ENCODE peak calls at places on chromosomes 4 and X, in ten cellular contexts. One of them, this sample, is unnamed.
A peak's percentile ranks its signal among the peaks of the same experiment; 100 is the strongest.

GRCh38 chrX:129875669-129876068 is 30.3 kb upstream of the UTP14A start:
- DNase-seq in BE2C: no peak
- DNase-seq in GM20000: no peak
- DNase-seq in AG04450: peak; percentile 16
- DNase-seq in adrenal gland: no peak
- DNase-seq in AG10803: peak; percentile 88
- DNase-seq in stomach: no peak
- DNase-seq in cardiac muscle cell: no peak
- DNase-seq in hepatocyte: no peak
- DNase-seq in NB4: peak; percentile 43
- DNase-seq in this sample: no peak

GRCh38 chr4:124591646-124592045 is 120.9 kb downstream of the ANKRD50 start:
- DNase-seq in adrenal gland: no peak
- DNase-seq in AG10803: no peak
- DNase-seq in AG04450: no peak
- DNase-seq in cardiac muscle cell: no peak
- DNase-seq in hepatocyte: peak; percentile 4
- DNase-seq in stomach: no peak
- DNase-seq in GM20000: no peak
- DNase-seq in NB4: no peak
- DNase-seq in BE2C: no peak
- DNase-seq in this sample: no peak

GRCh38 chrX:97401586-97402101 is 517.9 kb downstream of the RPA4 start:
- DNase-seq in GM20000: no peak
- DNase-seq in BE2C: no peak
- DNase-seq in hepatocyte: no peak
- DNase-seq in AG04450: no peak
- DNase-seq in stomach: no peak
- DNase-seq in adrenal gland: no peak
- DNase-seq in cardiac muscle cell: no peak
- DNase-seq in AG10803: no peak
- DNase-seq in NB4: peak; percentile 10
- DNase-seq in this sample: no peak

GRCh38 chrX:111098874-111099273 is 2.9 kb downstream of the PAK3 start:
- DNase-seq in NB4: peak; percentile 56
- DNase-seq in stomach: peak; percentile 62
- DNase-seq in GM20000: peak; percentile 68
- DNase-seq in hepatocyte: peak; percentile 77
- DNase-seq in cardiac muscle cell: peak; percentile 75
- DNase-seq in BE2C: peak; percentile 63
- DNase-seq in adrenal gland: peak; percentile 35
- DNase-seq in AG10803: no peak
- DNase-seq in AG04450: no peak
- DNase-seq in this sample: peak; percentile 85

GRCh38 chr4:159487284-159487747 is 384.4 kb downstream of the RAPGEF2 start:
- DNase-seq in GM20000: peak; percentile 52
- DNase-seq in AG04450: peak; percentile 44
- DNase-seq in stomach: peak; percentile 37
- DNase-seq in adrenal gland: peak; percentile 57
- DNase-seq in AG10803: peak; percentile 75
- DNase-seq in NB4: peak; percentile 71
- DNase-seq in BE2C: peak; percentile 73
- DNase-seq in cardiac muscle cell: peak; percentile 84
- DNase-seq in hepatocyte: peak; percentile 85
- DNase-seq in this sample: peak; percentile 62

GRCh38 chrX:124211312-124211942 is 121.0 kb upstream of the TEX13D start:
- DNase-seq in NB4: peak; percentile 67
- DNase-seq in GM20000: peak; percentile 32
- DNase-seq in BE2C: no peak
- DNase-seq in hepatocyte: peak; percentile 37
- DNase-seq in cardiac muscle cell: peak; percentile 44
- DNase-seq in AG04450: no peak
- DNase-seq in AG10803: peak; percentile 23
- DNase-seq in adrenal gland: no peak
- DNase-seq in stomach: no peak
- DNase-seq in this sample: no peak

GRCh38 chrX:16839852-16840460 is 30.2 kb downstream of the RBBP7 start:
- DNase-seq in AG04450: no peak
- DNase-seq in cardiac muscle cell: peak; percentile 17
- DNase-seq in stomach: no peak
- DNase-seq in GM20000: no peak
- DNase-seq in adrenal gland: peak; percentile 72
- DNase-seq in hepatocyte: peak; percentile 78
- DNase-seq in NB4: peak; percentile 32
- DNase-seq in BE2C: no peak
- DNase-seq in AG10803: peak; percentile 71
- DNase-seq in this sample: no peak

GRCh38 chrX:39577976-39578962 is 519.5 kb downstream of the BCOR start:
- DNase-seq in AG10803: peak; percentile 15
- DNase-seq in GM20000: peak; percentile 36
- DNase-seq in cardiac muscle cell: no peak
- DNase-seq in BE2C: no peak
- DNase-seq in hepatocyte: no peak
- DNase-seq in stomach: peak; percentile 26
- DNase-seq in NB4: peak; percentile 2
- DNase-seq in adrenal gland: no peak
- DNase-seq in AG04450: no peak
- DNase-seq in this sample: no peak

GRCh38 chrX:1610166-1610565 is 4.7 kb upstream of the ASMT start:
- DNase-seq in NB4: peak; percentile 25
- DNase-seq in hepatocyte: no peak
- DNase-seq in AG04450: no peak
- DNase-seq in BE2C: no peak
- DNase-seq in stomach: no peak
- DNase-seq in cardiac muscle cell: no peak
- DNase-seq in GM20000: no peak
- DNase-seq in AG10803: no peak
- DNase-seq in adrenal gland: no peak
- DNase-seq in this sample: no peak

GRCh38 chrX:9370888-9371287 is 94.0 kb upstream of the TBL1X start:
- DNase-seq in adrenal gland: no peak
- DNase-seq in stomach: no peak
- DNase-seq in NB4: no peak
- DNase-seq in AG10803: peak; percentile 56
- DNase-seq in hepatocyte: no peak
- DNase-seq in BE2C: no peak
- DNase-seq in GM20000: no peak
- DNase-seq in cardiac muscle cell: no peak
- DNase-seq in AG04450: no peak
- DNase-seq in this sample: no peak

GRCh38 chrX:10055430-10055829 is 88.3 kb downstream of the CLDN34 start:
- DNase-seq in BE2C: no peak
- DNase-seq in NB4: no peak
- DNase-seq in AG04450: no peak
- DNase-seq in hepatocyte: no peak
- DNase-seq in stomach: no peak
- DNase-seq in AG10803: no peak
- DNase-seq in cardiac muscle cell: no peak
- DNase-seq in GM20000: no peak
- DNase-seq in adrenal gland: no peak
- DNase-seq in this sample: no peak

GRCh38 chrX:114626323-114626722 is 42.4 kb downstream of the HTR2C start:
- DNase-seq in hepatocyte: peak; percentile 55
- DNase-seq in GM20000: peak; percentile 1
- DNase-seq in BE2C: peak; percentile 3
- DNase-seq in AG10803: peak; percentile 25
- DNase-seq in stomach: no peak
- DNase-seq in cardiac muscle cell: peak; percentile 52
- DNase-seq in AG04450: no peak
- DNase-seq in NB4: peak; percentile 8
- DNase-seq in adrenal gland: no peak
- DNase-seq in this sample: peak; percentile 4

GRCh38 chrX:83759872-83760271 is 101.1 kb upstream of the CYLC1 start:
- DNase-seq in cardiac muscle cell: peak; percentile 44
- DNase-seq in hepatocyte: peak; percentile 8
- DNase-seq in adrenal gland: no peak
- DNase-seq in BE2C: no peak
- DNase-seq in GM20000: peak; percentile 1
- DNase-seq in AG04450: no peak
- DNase-seq in stomach: no peak
- DNase-seq in NB4: peak; percentile 30
- DNase-seq in AG10803: peak; percentile 1
- DNase-seq in this sample: no peak

GRCh38 chrX:80648023-80648422 is 161.7 kb downstream of the BRWD3 start:
- DNase-seq in AG04450: no peak
- DNase-seq in BE2C: no peak
- DNase-seq in cardiac muscle cell: peak; percentile 21
- DNase-seq in stomach: no peak
- DNase-seq in GM20000: no peak
- DNase-seq in NB4: peak; percentile 6
- DNase-seq in adrenal gland: no peak
- DNase-seq in hepatocyte: peak; percentile 13
- DNase-seq in AG10803: peak; percentile 3
- DNase-seq in this sample: no peak
- TF ChIP-seq CTCF in AG04450: peak; percentile 45
- TF ChIP-seq CTCF in BE2C: peak; percentile 48
- TF ChIP-seq CTCF in cardiac muscle cell: peak; percentile 44
- TF ChIP-seq CTCF in stomach: no peak
- TF ChIP-seq CTCF in GM20000: peak; percentile 26
- TF ChIP-seq CTCF in NB4: peak; percentile 42
- TF ChIP-seq CTCF in adrenal gland: peak; percentile 30
- TF ChIP-seq CTCF in hepatocyte: peak; percentile 51
- TF ChIP-seq CTCF in AG10803: peak; percentile 47
- TF ChIP-seq CTCF in this sample: no peak

GRCh38 chrX:21723097-21723496 is 34.8 kb downstream of the SMPX start:
- DNase-seq in AG04450: no peak
- DNase-seq in hepatocyte: peak; percentile 14
- DNase-seq in stomach: no peak
- DNase-seq in BE2C: no peak
- DNase-seq in adrenal gland: no peak
- DNase-seq in NB4: peak; percentile 7
- DNase-seq in GM20000: no peak
- DNase-seq in AG10803: peak; percentile 35
- DNase-seq in cardiac muscle cell: peak; percentile 55
- DNase-seq in this sample: peak; percentile 63

GRCh38 chrX:21723814-21724213 is 34.1 kb downstream of the SMPX start:
- DNase-seq in BE2C: peak; percentile 76
- DNase-seq in stomach: no peak
- DNase-seq in cardiac muscle cell: no peak
- DNase-seq in NB4: no peak
- DNase-seq in hepatocyte: no peak
- DNase-seq in AG10803: no peak
- DNase-seq in adrenal gland: no peak
- DNase-seq in GM20000: no peak
- DNase-seq in AG04450: no peak
- DNase-seq in this sample: no peak

GRCh38 chrX:21728276-21728968 is 29.5 kb downstream of the SMPX start:
- DNase-seq in stomach: no peak
- DNase-seq in BE2C: no peak
- DNase-seq in adrenal gland: no peak
- DNase-seq in hepatocyte: no peak
- DNase-seq in GM20000: no peak
- DNase-seq in cardiac muscle cell: no peak
- DNase-seq in AG10803: no peak
- DNase-seq in AG04450: no peak
- DNase-seq in NB4: no peak
- DNase-seq in this sample: no peak

GRCh38 chrX:21725916-21726315 is 32.0 kb downstream of the SMPX start:
- DNase-seq in GM20000: no peak
- DNase-seq in BE2C: no peak
- DNase-seq in AG10803: no peak
- DNase-seq in adrenal gland: no peak
- DNase-seq in AG04450: no peak
- DNase-seq in cardiac muscle cell: no peak
- DNase-seq in NB4: no peak
- DNase-seq in stomach: no peak
- DNase-seq in hepatocyte: no peak
- DNase-seq in this sample: no peak

DNA sequence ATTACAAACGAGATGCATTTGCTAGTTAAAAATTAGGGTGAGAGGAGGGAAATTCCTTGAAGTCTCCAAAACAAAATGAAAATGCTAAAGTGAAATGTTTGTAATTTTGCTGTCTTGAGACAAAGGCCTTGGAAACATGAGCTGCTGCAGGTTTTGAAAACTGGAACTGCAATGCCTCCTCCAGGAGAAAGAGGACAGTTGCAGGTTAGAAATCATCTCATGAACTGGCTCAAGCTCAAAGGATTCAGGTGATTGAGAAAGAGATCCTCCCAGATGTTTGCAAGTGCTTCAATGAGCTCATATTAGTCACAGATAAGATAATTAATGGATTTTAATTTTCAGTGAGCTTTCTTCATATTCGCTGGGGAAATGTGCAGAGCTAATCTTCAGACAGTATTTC is 32.4 kb downstream of the SMPX start:
- DNase-seq in adrenal gland: no peak
- DNase-seq in BE2C: peak; percentile 21
- DNase-seq in stomach: no peak
- DNase-seq in cardiac muscle cell: peak; percentile 20
- DNase-seq in NB4: peak; percentile 23
- DNase-seq in AG04450: peak; percentile 33
- DNase-seq in AG10803: peak; percentile 45
- DNase-seq in hepatocyte: peak; percentile 43
- DNase-seq in GM20000: no peak
- DNase-seq in this sample: no peak
- TF ChIP-seq CTCF in adrenal gland: no peak
- TF ChIP-seq CTCF in BE2C: peak; percentile 80
- TF ChIP-seq CTCF in stomach: no peak
- TF ChIP-seq CTCF in cardiac muscle cell: no peak
- TF ChIP-seq CTCF in NB4: peak; percentile 17
- TF ChIP-seq CTCF in AG04450: peak; percentile 57
- TF ChIP-seq CTCF in AG10803: peak; percentile 53
- TF ChIP-seq CTCF in hepatocyte: peak; percentile 54
- TF ChIP-seq CTCF in GM20000: no peak
- TF ChIP-seq CTCF in this sample: peak; percentile 58

DNA sequence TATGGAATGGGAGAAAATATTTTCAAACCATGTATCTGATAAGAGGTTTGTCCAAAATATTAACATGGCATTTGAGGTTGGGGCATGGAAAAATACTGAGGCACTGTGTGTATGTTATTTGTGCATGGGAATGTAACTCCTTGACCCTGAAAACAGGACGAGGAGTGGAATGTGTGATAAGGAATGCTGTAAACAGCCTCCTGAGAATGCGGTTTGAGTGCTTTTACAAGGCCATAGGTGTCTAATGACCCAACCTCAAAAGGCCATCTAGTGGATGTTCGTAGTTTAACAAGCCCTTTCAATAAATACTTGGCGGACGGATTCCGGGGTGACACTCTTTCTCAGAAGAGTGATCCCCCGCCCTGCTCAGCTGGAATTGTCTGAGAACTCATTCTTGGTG is 162.9 kb upstream of the USP9X start:
- DNase-seq in AG10803: peak; percentile 59
- DNase-seq in BE2C: no peak
- DNase-seq in AG04450: no peak
- DNase-seq in NB4: peak; percentile 23
- DNase-seq in hepatocyte: peak; percentile 61
- DNase-seq in stomach: no peak
- DNase-seq in GM20000: no peak
- DNase-seq in adrenal gland: no peak
- DNase-seq in cardiac muscle cell: peak; percentile 67
- DNase-seq in this sample: no peak
- TF ChIP-seq CTCF in AG10803: peak; percentile 53
- TF ChIP-seq CTCF in BE2C: peak; percentile 54
- TF ChIP-seq CTCF in AG04450: peak; percentile 39
- TF ChIP-seq CTCF in NB4: peak; percentile 33
- TF ChIP-seq CTCF in hepatocyte: peak; percentile 31
- TF ChIP-seq CTCF in stomach: peak; percentile 13
- TF ChIP-seq CTCF in GM20000: no peak
- TF ChIP-seq CTCF in adrenal gland: no peak
- TF ChIP-seq CTCF in cardiac muscle cell: peak; percentile 42
- TF ChIP-seq CTCF in this sample: peak; percentile 34

GRCh38 chrX:137194164-137194563 is 160.4 kb upstream of the GPR101 start:
- DNase-seq in adrenal gland: peak; percentile 15
- DNase-seq in GM20000: peak; percentile 6
- DNase-seq in AG10803: no peak
- DNase-seq in cardiac muscle cell: peak; percentile 49
- DNase-seq in NB4: peak; percentile 55
- DNase-seq in stomach: peak; percentile 27
- DNase-seq in BE2C: peak; percentile 15
- DNase-seq in AG04450: no peak
- DNase-seq in hepatocyte: peak; percentile 24
- DNase-seq in this sample: peak; percentile 44
- TF ChIP-seq CTCF in adrenal gland: peak; percentile 32
- TF ChIP-seq CTCF in GM20000: no peak
- TF ChIP-seq CTCF in AG10803: peak; percentile 11
- TF ChIP-seq CTCF in cardiac muscle cell: peak; percentile 30
- TF ChIP-seq CTCF in NB4: peak; percentile 68
- TF ChIP-seq CTCF in stomach: peak; percentile 19
- TF ChIP-seq CTCF in BE2C: peak; percentile 58
- TF ChIP-seq CTCF in AG04450: peak; percentile 62
- TF ChIP-seq CTCF in hepatocyte: peak; percentile 37
- TF ChIP-seq CTCF in this sample: peak; percentile 48